ENCODE peak calls at places on chromosomes 3 and 15, in four cellular contexts. D, E, K and Y are unnamed samples.

GRCh38 chr3:132660745-132661067 is 577 bp downstream of the UBA5 start:
- DNase-seq in K (no peak), E (no peak), D (no peak), Y (peak)

GRCh38 chr15:70250208-70251201 is 152.8 kb upstream of the TLE3 start:
- DNase-seq in E (no peak), K (no peak), D (no peak), Y (no peak)

GRCh38 chr15:27746556-27746955 is 352.6 kb downstream of the OCA2 start:
- DNase-seq in D (no peak), E (peak), K (no peak), Y (no peak)

GRCh38 chr15:65286704-65287514 is at the start of gene PARP16:
- DNase-seq in E (peak), K (peak), D (peak), Y (peak)

GRCh38 chr15:78249131-78249530 is 14.8 kb upstream of the ACSBG1 start:
- DNase-seq in K (no peak), E (no peak), D (no peak), Y (no peak)

GRCh38 chr3:120153294-120153693 is 59.0 kb upstream of the GSK3B start:
- DNase-seq in D (no peak), K (peak), E (no peak), Y (peak)

GRCh38 chr3:89098964-89099585 is 8.3 kb upstream of the EPHA3 start:
- DNase-seq in D (peak), K (peak), E (peak), Y (peak)

GRCh38 chr3:170603770-170604510 is 18.1 kb upstream of the SLC7A14 start:
- DNase-seq in D (no peak), E (no peak), K (no peak), Y (peak)

GRCh38 chr3:143974877-143975238 is 3.2 kb downstream of the DIPK2A start:
- DNase-seq in K (no peak), D (no peak), E (no peak), Y (peak)

DNA sequence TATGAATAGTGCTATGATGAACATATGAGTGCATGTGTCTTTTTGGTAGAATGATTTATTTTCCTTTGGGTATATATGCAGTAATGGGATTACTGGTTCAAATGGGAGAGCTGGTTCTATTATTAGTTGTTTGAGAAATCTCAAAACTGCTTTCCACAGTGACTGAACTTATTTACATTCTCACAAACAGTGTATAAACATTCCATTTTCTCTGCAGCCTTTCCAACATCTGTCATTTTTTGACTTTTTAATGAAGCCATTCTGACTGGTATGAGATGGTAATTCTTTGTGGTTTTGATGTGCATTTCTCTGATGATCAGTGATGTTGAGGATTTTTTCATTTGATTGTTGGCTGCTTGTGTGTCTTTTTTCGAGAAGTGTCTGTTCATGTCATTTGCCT is 1124.2 kb downstream of the NAALADL2 start:
- DNase-seq in K (no peak), E (no peak), D (no peak), Y (peak)
- H4K5ac ChIP-seq in K (no peak), E (no peak), D (no peak), Y (no peak)

DNA sequence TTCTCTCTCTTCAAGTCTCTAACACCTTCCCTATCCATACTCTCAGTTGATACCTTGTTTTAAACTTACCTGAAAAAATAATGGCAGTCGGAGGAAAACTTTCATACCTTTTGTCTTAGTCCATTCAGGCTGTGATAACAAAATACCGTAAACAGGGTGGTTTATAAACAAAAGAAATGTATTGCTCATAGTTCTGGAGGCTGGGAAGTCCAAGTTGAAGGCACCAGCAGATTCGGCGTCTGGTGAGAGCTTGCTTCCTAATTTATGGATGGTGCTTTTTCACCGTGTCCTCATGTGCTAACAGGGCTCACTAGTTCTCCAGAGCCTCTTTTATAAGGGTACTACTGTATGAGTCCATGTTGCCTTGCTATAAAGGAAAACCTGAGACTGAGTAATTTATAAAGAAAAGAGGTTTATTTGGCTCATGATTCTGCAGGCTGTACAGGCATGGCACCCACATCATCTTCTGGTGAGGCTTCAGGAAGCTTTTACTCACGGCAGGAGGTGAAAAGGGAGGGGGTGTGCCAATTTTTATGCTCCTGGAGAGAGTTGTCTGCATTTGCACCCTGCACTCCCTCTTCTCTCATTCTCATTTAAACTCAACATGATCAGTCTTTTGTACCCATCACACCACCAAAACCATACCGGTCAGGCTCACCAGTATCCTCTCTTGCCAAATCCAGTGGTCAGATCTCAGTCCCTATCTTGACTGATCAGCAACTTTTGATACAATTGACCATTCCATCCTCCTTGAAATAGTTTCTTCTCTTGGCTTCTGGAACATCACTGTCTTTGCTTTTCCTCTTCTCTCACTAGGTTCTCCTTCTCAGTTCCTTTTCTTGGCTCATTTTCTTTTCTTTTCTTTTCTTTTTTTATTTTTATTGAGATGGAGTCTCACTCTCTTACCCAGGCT is 21.6 kb downstream of the ST6GAL1 start:
- DNase-seq in K (no peak), D (no peak), E (no peak), Y (no peak)
- H4K5ac ChIP-seq in K (no peak), D (no peak), E (no peak), Y (no peak)

GRCh38 chr3:8405144-8405543 is 96.5 kb upstream of the LMCD1 start:
- DNase-seq in E (no peak), D (no peak), K (no peak), Y (no peak)

GRCh38 chr3:8406479-8406878 is 95.1 kb upstream of the LMCD1 start:
- DNase-seq in K (no peak), D (no peak), E (no peak), Y (no peak)
- H4K5ac ChIP-seq in K (no peak), D (no peak), E (no peak), Y (no peak)

GRCh38 chr3:69462826-69463100 is 76.9 kb upstream of the FRMD4B start:
- DNase-seq in D (no peak), K (no peak), E (no peak), Y (no peak)

GRCh38 chr3:69462022-69462825 is 76.3 kb upstream of the FRMD4B start:
- DNase-seq in K (no peak), D (no peak), E (no peak), Y (no peak)

GRCh38 chr3:69460034-69460433 is 74.1 kb upstream of the FRMD4B start:
- DNase-seq in D (no peak), K (peak), E (no peak), Y (no peak)

GRCh38 chr3:69454204-69454787 is 68.4 kb upstream of the FRMD4B start:
- DNase-seq in E (no peak), K (no peak), D (no peak), Y (no peak)

DNA sequence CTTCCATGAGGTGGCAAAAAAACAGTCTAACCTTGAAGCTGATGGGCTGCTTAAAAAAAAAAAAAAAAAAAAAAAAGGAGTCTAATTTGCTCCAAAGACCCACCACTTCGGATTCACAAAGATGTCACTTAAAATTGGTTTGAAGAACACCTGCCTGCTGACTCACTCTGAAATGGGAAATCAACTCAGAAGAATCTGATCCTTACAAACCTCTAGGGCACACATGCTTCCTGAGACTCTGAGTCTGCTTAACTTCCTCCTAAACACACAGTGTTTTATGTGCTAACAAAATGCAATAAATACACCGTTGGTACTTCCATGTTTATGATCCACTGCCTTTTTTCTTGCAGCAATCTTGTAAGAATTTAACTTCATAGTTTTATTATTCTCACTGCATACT is 72.9 kb upstream of the FRMD4B start:
- DNase-seq in K (peak), D (no peak), E (no peak), Y (no peak)
- H4K5ac ChIP-seq in K (no peak), D (no peak), E (no peak), Y (no peak)

GRCh38 chr3:188972313-188972712 is 199.5 kb upstream of the TPRG1 start:
- DNase-seq in D (no peak), E (no peak), K (no peak), Y (no peak)
- H4K5ac ChIP-seq in D (no peak), E (no peak), K (no peak), Y (no peak)

GRCh38 chr3:48467110-48467454 is 20.5 kb downstream of the ATRIP start:
- DNase-seq in D (no peak), K (no peak), E (no peak), Y (no peak)
- H4K5ac ChIP-seq in D (no peak), K (no peak), E (peak), Y (peak)

GRCh38 chr3:141057436-141057835 is 6.3 kb downstream of the SPSB4 start:
- DNase-seq in K (no peak), D (no peak), E (no peak), Y (no peak)
- H4K5ac ChIP-seq in K (no peak), D (no peak), E (no peak), Y (no peak)

GRCh38 chr3:151199569-151200438 is 3.2 kb downstream of the GPR171 start:
- DNase-seq in K (no peak), D (no peak), E (no peak), Y (peak)
- H4K5ac ChIP-seq in K (no peak), D (no peak), E (no peak), Y (no peak)